ENCODE peak calls at places on chromosomes 12 and 14, in nine cellular contexts. W is heart left ventricle, Z is AG09309, L is NB4, G is fibroblast of lung, B is GM23248, J is brain microvascular endothelial cell, C is right cardiac atrium, D is body of pancreas. R is an unnamed sample.

GRCh38 chr12:89319111-89319510 is 33.2 kb downstream of the DUSP6 start:
- DNase-seq in W (no peak), Z (no peak), L (no peak), G (no peak), B (peak), J (no peak), C (peak), D (peak), R (peak)

GRCh38 chr12:109770104-109770860 is 56.7 kb downstream of the FAM222A start:
- DNase-seq in W (no peak), Z (no peak), L (no peak), G (no peak), B (no peak), J (no peak), C (no peak), D (no peak), R (no peak)

GRCh38 chr12:8127138-8127537 is 3.7 kb downstream of the CLEC4A start:
- DNase-seq in W (no peak), Z (no peak), L (peak), G (no peak), B (no peak), J (no peak), C (no peak), D (no peak), R (no peak)

GRCh38 chr14:36646664-36647416 is 14.8 kb upstream of the PAX9 start:
- DNase-seq in W (no peak), Z (no peak), L (no peak), G (no peak), B (peak), J (no peak), C (no peak), D (peak), R (peak)

GRCh38 chr14:32507029-32507984 is 178.2 kb downstream of the AKAP6 start:
- DNase-seq in W (no peak), Z (peak), L (no peak), G (peak), B (peak), J (peak), C (no peak), D (no peak), R (no peak)

GRCh38 chr14:67432088-67432564 is 20.2 kb upstream of the PLEK2 start:
- DNase-seq in W (no peak), Z (peak), L (no peak), G (peak), B (no peak), J (no peak), C (no peak), D (no peak), R (no peak)

GRCh38 chr14:54597795-54598443 is 31.0 kb downstream of the SAMD4A start:
- DNase-seq in W (no peak), Z (no peak), L (peak), G (peak), B (peak), J (no peak), C (no peak), D (no peak), R (no peak)

GRCh38 chr12:49304161-49304560 is 9.2 kb downstream of the PRPH start:
- DNase-seq in W (no peak), Z (peak), L (no peak), G (peak), B (peak), J (peak), C (no peak), D (no peak), R (no peak)

GRCh38 chr12:63521706-63522105 is 146.6 kb downstream of the DPY19L2 start:
- DNase-seq in W (no peak), Z (no peak), L (no peak), G (no peak), B (no peak), J (no peak), C (no peak), D (no peak), R (no peak)

GRCh38 chr14:73467377-73467776 is 9.0 kb upstream of the NUMB start:
- DNase-seq in W (no peak), Z (no peak), L (peak), G (peak), B (peak), J (peak), C (no peak), D (no peak), R (no peak)

GRCh38 chr12:51388066-51388799 is 3.0 kb downstream of the GALNT6 start:
- DNase-seq in W (no peak), Z (peak), L (peak), G (peak), B (peak), J (no peak), C (peak), D (no peak), R (no peak)

GRCh38 chr12:124005736-124006581 is 32.9 kb downstream of the ZNF664 start:
- DNase-seq in W (no peak), Z (no peak), L (no peak), G (no peak), B (no peak), J (no peak), C (no peak), D (no peak), R (no peak)

GRCh38 chr14:22861651-22862050 is 9.9 kb upstream of the LRP10 start:
- DNase-seq in W (no peak), Z (no peak), L (no peak), G (no peak), B (no peak), J (no peak), C (no peak), D (no peak), R (no peak)

GRCh38 chr14:58460772-58461171 is 33.3 kb downstream of the KIAA0586 start:
- DNase-seq in W (no peak), Z (no peak), L (no peak), G (no peak), B (no peak), J (no peak), C (no peak), D (no peak), R (no peak)

GRCh38 chr14:100193417-100194357 is 34.2 kb upstream of the DEGS2 start:
- DNase-seq in W (no peak), Z (no peak), L (peak), G (no peak), B (no peak), J (no peak), C (no peak), D (peak), R (no peak)

GRCh38 chr14:78253986-78254385 is 83.8 kb downstream of the NRXN3 start:
- DNase-seq in W (no peak), Z (no peak), L (peak), G (peak), B (peak), J (peak), C (no peak), D (no peak), R (no peak)

GRCh38 chr14:44404021-44404420 is 103.1 kb downstream of the FSCB start:
- DNase-seq in W (no peak), Z (no peak), L (no peak), G (peak), B (no peak), J (no peak), C (peak), D (no peak), R (no peak)

GRCh38 chr12:48927261-48927660 is 2.0 kb upstream of the FKBP11 start:
- DNase-seq in W (no peak), Z (no peak), L (no peak), G (peak), B (no peak), J (no peak), C (no peak), D (no peak), R (no peak)

GRCh38 chr14:32623300-32624093 is 294.4 kb downstream of the AKAP6 start:
- DNase-seq in W (no peak), Z (no peak), L (no peak), G (peak), B (peak), J (peak), C (no peak), D (no peak), R (no peak)

GRCh38 chr12:97560359-97560758 is 97.8 kb downstream of the RMST start:
- DNase-seq in W (no peak), Z (no peak), L (no peak), G (no peak), B (no peak), J (no peak), C (no peak), D (no peak), R (no peak)

GRCh38 chr12:109201496-109201885 is 85.1 kb downstream of the ACACB start:
- DNase-seq in W (no peak), Z (no peak), L (no peak), G (no peak), B (no peak), J (no peak), C (no peak), D (no peak), R (no peak)

GRCh38 chr12:2341051-2341751 is 288.4 kb downstream of the CACNA1C start:
- DNase-seq in W (no peak), Z (no peak), L (no peak), G (no peak), B (no peak), J (no peak), C (no peak), D (no peak), R (no peak)
- H3K4me3 ChIP-seq in W (no peak), Z (no peak), L (no peak), G (no peak), B (no peak), J (no peak), C (no peak), D (no peak), R (no peak)

DNA sequence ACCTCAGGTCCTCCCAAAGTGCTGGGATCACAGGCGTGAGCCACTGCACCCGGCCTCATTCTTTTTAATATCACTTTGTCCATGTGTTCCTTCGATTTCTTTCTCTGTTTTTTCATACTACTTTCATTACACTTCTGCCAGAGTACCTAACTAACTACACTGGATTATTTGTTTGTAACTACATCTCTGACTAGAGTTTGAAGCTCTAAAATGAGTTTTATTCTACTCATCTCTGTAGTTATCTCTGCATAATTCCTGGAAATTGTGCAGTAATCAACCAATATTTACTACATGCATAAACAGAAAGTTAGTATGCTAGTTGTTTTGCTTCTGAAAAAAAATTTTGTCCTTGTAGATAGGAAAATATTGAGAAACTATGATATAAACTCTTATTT is 15.2 kb downstream of the KLRK1 start:
- DNase-seq in W (no peak), Z (no peak), L (no peak), G (no peak), B (no peak), J (no peak), C (no peak), D (no peak), R (no peak)
- H3K4me3 ChIP-seq in W (no peak), Z (no peak), L (no peak), G (no peak), B (no peak), J (no peak), C (no peak), D (no peak), R (no peak)

DNA sequence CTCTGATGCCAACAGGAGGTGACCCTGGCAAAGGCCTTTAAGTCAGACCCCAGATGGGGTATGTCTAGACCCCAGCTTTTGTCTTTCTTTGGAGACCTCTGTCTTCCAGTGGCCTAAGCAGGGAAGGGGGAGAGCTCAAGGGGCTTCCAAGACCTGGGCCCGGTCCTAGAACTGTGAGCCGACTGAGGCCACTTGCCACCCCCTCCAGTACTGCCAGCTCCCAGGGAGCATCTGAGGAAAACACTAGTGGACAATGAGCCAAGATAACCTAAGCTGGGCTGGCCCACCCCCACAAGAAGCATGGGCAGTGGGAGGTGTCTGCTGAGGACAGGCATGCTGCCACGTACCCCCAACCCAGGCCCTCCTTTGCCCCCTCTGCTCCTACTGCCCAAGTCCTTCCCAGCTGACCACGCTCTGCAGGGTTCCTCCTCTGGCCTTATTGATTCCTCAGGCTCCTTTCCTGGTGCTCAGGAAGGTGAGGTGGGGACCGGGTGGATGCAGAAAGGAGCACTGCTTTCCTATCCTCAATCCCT is 21.1 kb downstream of the VDR start:
- DNase-seq in W (no peak), Z (no peak), L (no peak), G (no peak), B (no peak), J (no peak), C (no peak), D (no peak), R (no peak)
- H3K4me3 ChIP-seq in W (no peak), Z (no peak), L (no peak), G (no peak), B (no peak), J (no peak), C (no peak), D (no peak), R (no peak)

DNA sequence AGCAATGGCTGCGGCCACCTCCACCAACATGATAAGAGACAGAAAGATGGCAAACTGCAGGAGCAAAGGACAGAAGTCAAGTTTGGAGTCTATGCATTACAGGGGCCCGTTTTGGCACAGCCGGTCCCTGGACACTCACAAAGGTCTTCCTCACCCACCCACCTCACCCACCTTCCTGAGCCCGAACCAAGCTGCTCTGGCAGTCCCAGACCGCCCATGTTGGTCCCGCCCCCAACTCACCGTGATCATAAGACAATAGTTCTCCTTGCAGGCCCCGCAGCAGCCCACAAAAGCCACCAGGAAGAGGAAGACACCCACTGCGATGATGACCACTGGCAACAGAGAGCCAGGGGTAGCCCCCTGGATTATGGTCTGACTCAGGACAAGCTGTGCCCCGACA is 1.9 kb downstream of the CD63 start:
- DNase-seq in W (no peak), Z (no peak), L (peak), G (no peak), B (no peak), J (no peak), C (peak), D (no peak), R (peak)
- H3K4me3 ChIP-seq in W (peak), Z (peak), L (peak), G (peak), B (peak), J (peak), C (peak), D (no peak), R (peak)

GRCh38 chr12:75977952-75978671 is 53.5 kb downstream of the PHLDA1 start:
- DNase-seq in W (peak), Z (peak), L (peak), G (peak), B (peak), J (peak), C (peak), D (peak), R (no peak)
- H3K4me3 ChIP-seq in W (no peak), Z (no peak), L (no peak), G (no peak), B (peak), J (no peak), C (no peak), D (no peak), R (no peak)

GRCh38 chr14:89773644-89774316 is 180.8 kb downstream of the EFCAB11 start:
- DNase-seq in W (no peak), Z (no peak), L (peak), G (peak), B (no peak), J (peak), C (peak), D (peak), R (peak)
- H3K4me3 ChIP-seq in W (no peak), Z (no peak), L (no peak), G (no peak), B (no peak), J (no peak), C (no peak), D (no peak), R (no peak)

GRCh38 chr14:103109789-103110415 is 13.4 kb upstream of the TNFAIP2 start:
- DNase-seq in W (no peak), Z (no peak), L (no peak), G (peak), B (no peak), J (peak), C (peak), D (no peak), R (peak)
- H3K4me3 ChIP-seq in W (no peak), Z (no peak), L (no peak), G (no peak), B (no peak), J (no peak), C (no peak), D (no peak), R (peak)